ENCODE peak calls at places on chromosome 13, in six cellular contexts. Q is fibroblast of pulmonary artery, M is uterus, T is ovary, O is cardiac fibroblast, L is mucosa of descending colon. U is an unnamed sample.

GRCh38 chr13:109012115-109012514 is 382.7 kb downstream of the MYO16 start:
- DNase-seq in Q (no peak), M (no peak), T (no peak), O (no peak), L (no peak), U (no peak)

GRCh38 chr13:33348366-33348765 is 62.8 kb upstream of the STARD13 start:
- DNase-seq in Q (peak), M (no peak), T (no peak), O (peak), L (no peak), U (no peak)

GRCh38 chr13:74131206-74131605 is 3.0 kb downstream of the KLF12 start:
- DNase-seq in Q (no peak), M (no peak), T (no peak), O (peak), L (no peak), U (no peak)

GRCh38 chr13:101654916-101655315 is 202.4 kb downstream of the ITGBL1 start:
- DNase-seq in Q (peak), M (no peak), T (no peak), O (peak), L (no peak), U (no peak)

GRCh38 chr13:109146912-109147624 is 517.7 kb downstream of the MYO16 start:
- DNase-seq in Q (peak), M (no peak), T (no peak), O (peak), L (no peak), U (no peak)

GRCh38 chr13:78603240-78603947 is at the start of gene POU4F1:
- DNase-seq in Q (peak), M (no peak), T (no peak), O (no peak), L (peak), U (no peak)

GRCh38 chr13:69683921-69684663 is 423.5 kb upstream of the ATXN8OS start:
- DNase-seq in Q (no peak), M (no peak), T (no peak), O (no peak), L (no peak), U (no peak)

GRCh38 chr13:39025433-39025839 is 12.5 kb downstream of the PROSER1 start:
- DNase-seq in Q (no peak), M (no peak), T (no peak), O (no peak), L (no peak), U (no peak)

GRCh38 chr13:64639206-64639605 is 2590.9 kb downstream of the PCDH9 start:
- DNase-seq in Q (no peak), M (no peak), T (no peak), O (no peak), L (no peak), U (no peak)

GRCh38 chr13:75783906-75784485 is 147.9 kb downstream of the LMO7 start:
- DNase-seq in Q (no peak), M (no peak), T (no peak), O (no peak), L (no peak), U (no peak)

GRCh38 chr13:76720416-76720815 is 165.8 kb downstream of the KCTD12 start:
- DNase-seq in Q (no peak), M (no peak), T (no peak), O (no peak), L (no peak), U (no peak)

GRCh38 chr13:76822691-76823267 is 63.4 kb downstream of the KCTD12 start:
- DNase-seq in Q (peak), M (no peak), T (no peak), O (peak), L (peak), U (no peak)

GRCh38 chr13:114268344-114269280 is 12.8 kb upstream of the UPF3A start:
- DNase-seq in Q (no peak), M (no peak), T (no peak), O (no peak), L (no peak), U (no peak)

GRCh38 chr13:104327217-104327616 is 1261.0 kb upstream of the SLC10A2 start:
- DNase-seq in Q (no peak), M (no peak), T (no peak), O (peak), L (no peak), U (no peak)

DNA sequence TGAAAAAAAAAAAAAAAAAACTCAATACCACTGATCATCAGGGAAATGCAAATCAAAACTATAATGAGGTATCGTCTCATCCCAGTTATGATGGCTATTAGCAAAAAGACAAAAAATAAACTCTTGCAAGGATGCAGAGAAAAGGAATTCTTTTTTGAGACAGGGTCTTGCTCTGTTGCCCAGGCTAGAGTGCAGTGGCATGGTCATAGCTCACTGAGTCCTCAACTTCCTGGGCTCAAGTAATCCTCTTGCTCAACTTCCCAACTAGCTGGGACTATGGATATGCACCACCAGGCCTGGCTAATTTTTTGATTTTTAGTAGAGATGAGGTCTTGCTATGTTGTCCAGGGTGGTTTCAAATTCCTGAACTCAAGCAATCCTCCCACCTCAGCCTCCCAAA is 59.5 kb downstream of the MICU2 start:
- DNase-seq in Q (no peak), M (no peak), T (no peak), O (no peak), L (no peak), U (no peak)
- H3K4me3 ChIP-seq in Q (no peak), M (no peak), T (no peak), O (no peak), L (no peak), U (no peak)

GRCh38 chr13:30113983-30114491 is 193.3 kb downstream of the KATNAL1 start:
- DNase-seq in Q (no peak), M (no peak), T (no peak), O (no peak), L (peak), U (no peak)
- H3K4me3 ChIP-seq in Q (no peak), M (no peak), T (no peak), O (no peak), L (no peak), U (peak)

GRCh38 chr13:46166947-46167610 is 14.9 kb downstream of the LCP1 start:
- DNase-seq in Q (no peak), M (no peak), T (no peak), O (no peak), L (no peak), U (no peak)
- H3K4me3 ChIP-seq in Q (no peak), M (no peak), T (no peak), O (no peak), L (no peak), U (no peak)

GRCh38 chr13:43316997-43317396 is 293.6 kb downstream of the DNAJC15 start:
- DNase-seq in Q (peak), M (peak), T (no peak), O (peak), L (peak), U (no peak)
- H3K4me3 ChIP-seq in Q (peak), M (no peak), T (no peak), O (peak), L (no peak), U (peak)

GRCh38 chr13:106799731-106800335 is 231.9 kb upstream of the ARGLU1 start:
- DNase-seq in Q (no peak), M (no peak), T (no peak), O (no peak), L (no peak), U (no peak)

GRCh38 chr13:106797081-106797640 is 229.2 kb upstream of the ARGLU1 start:
- DNase-seq in Q (no peak), M (no peak), T (no peak), O (no peak), L (no peak), U (no peak)

GRCh38 chr13:106796280-106797047 is 228.5 kb upstream of the ARGLU1 start:
- DNase-seq in Q (no peak), M (no peak), T (no peak), O (no peak), L (no peak), U (no peak)

GRCh38 chr13:106794131-106794530 is 226.2 kb upstream of the ARGLU1 start:
- DNase-seq in Q (no peak), M (no peak), T (no peak), O (no peak), L (no peak), U (no peak)

GRCh38 chr13:106795847-106796246 is 227.9 kb upstream of the ARGLU1 start:
- DNase-seq in Q (peak), M (no peak), T (no peak), O (no peak), L (no peak), U (no peak)
- H3K4me3 ChIP-seq in Q (peak), M (no peak), T (no peak), O (no peak), L (no peak), U (peak)

DNA sequence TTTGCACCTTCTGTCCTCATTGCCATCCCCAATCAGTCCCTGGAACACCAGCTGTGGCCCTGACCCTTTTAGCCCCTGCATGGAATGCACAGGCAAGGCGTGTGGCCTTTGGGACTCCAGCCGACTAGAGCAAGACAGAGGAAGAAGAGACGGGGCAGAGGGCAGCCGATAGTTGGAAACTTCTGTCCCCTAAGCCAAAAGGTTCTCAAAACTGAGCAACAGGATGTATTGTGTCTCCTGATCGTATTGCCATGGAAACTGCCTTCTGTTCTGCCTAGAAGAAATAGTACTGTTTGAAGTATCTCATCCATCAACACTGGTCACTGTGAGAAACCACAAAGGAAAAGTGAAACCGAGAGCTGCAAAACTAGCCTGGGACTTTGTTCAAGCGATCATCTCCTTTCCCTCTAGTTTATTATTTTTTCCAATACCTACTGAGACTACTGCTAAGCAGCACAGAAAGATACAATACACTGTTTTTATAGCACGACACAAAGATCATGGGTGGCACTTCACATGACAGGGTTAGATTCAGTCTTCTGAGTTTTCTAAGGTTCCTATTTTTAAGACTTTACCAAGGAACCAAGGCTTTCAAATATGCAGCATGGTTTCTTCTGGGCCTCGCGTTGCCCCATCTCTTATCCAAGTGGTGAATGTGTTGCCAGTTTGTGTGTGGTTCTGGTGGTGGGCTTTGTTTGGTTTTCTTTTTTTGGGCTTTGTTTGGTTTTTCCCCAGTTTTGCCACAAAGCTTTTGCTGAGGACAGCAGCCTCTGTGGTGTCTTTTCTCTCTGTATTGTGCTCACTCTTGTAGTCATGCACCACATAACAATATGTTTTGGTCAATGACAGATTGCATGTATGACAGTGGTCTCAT is 49.3 kb upstream of the GPR183 start:
- DNase-seq in Q (peak), M (no peak), T (peak), O (peak), L (no peak), U (peak)
- H3K4me3 ChIP-seq in Q (no peak), M (no peak), T (no peak), O (peak), L (no peak), U (peak)

U was measured in esophagus muscularis mucosa.